ENCODE peak calls at places on chromosomes 13 and 19, in ten cellular contexts. M is gastrocnemius medialis; H is Karpas-422; I is spleen; F is SJSA1; K is psoas muscle; X is mesenchymal stem cell; U is thyroid gland; W is CD8-positive, alpha-beta T cell; E is CD4-positive, alpha-beta T cell. N is an unnamed sample. For H3K9me3, the result is how much of the 10 kb centered on the place peaks cover.

GRCh38 chr13:66585669-66586203 is 644.4 kb downstream of the PCDH9 start:
- DNase-seq in X (no peak), I (no peak), H (no peak), M (no peak), F (no peak), K (no peak), W (no peak), E (no peak), U (no peak), N (no peak)

GRCh38 chr19:778910-779653 is 18.2 kb upstream of the PTBP1 start:
- DNase-seq in H (no peak), F (peak), K (peak), U (peak), I (no peak), E (no peak), M (no peak), X (peak), W (no peak), N (no peak)

GRCh38 chr13:49998714-49999624 is 2.1 kb downstream of the TRIM13 start:
- DNase-seq in M (no peak), X (no peak), U (no peak), I (no peak), W (no peak), H (peak), K (no peak), E (no peak), F (no peak), N (no peak)

GRCh38 chr13:50400930-50401553 is 385.8 kb downstream of the KCNRG start:
- DNase-seq in I (no peak), U (no peak), H (no peak), F (no peak), K (no peak), X (peak), E (no peak), M (no peak), W (no peak), N (no peak)

GRCh38 chr13:113991191-113991669 is 17.4 kb upstream of the C13orf46 start:
- DNase-seq in F (no peak), E (no peak), I (peak), U (peak), M (peak), X (no peak), W (no peak), H (no peak), K (peak), N (no peak)

GRCh38 chr19:33469171-33470039 is 52.2 kb downstream of the PEPD start:
- DNase-seq in K (no peak), F (peak), W (no peak), X (no peak), E (no peak), I (peak), M (no peak), H (no peak), U (no peak), N (no peak)

GRCh38 chr13:64272681-64273080 is 2857.0 kb upstream of the PCDH20 start:
- DNase-seq in E (no peak), H (no peak), I (no peak), M (no peak), W (no peak), K (no peak), U (no peak), F (no peak), X (no peak), N (no peak)

GRCh38 chr19:54201980-54202379 is 1.3 kb downstream of the RPS9 start:
- DNase-seq in H (peak), E (no peak), F (no peak), K (no peak), I (peak), X (peak), U (peak), M (no peak), W (no peak), N (no peak)

GRCh38 chr19:42657551-42657950 is 62.8 kb upstream of the CEACAM8 start:
- DNase-seq in H (no peak), I (no peak), M (no peak), E (no peak), F (no peak), X (no peak), K (no peak), U (no peak), W (no peak), N (no peak)

GRCh38 chr13:99558570-99559180 is 57.4 kb downstream of the TM9SF2 start:
- DNase-seq in H (no peak), I (no peak), E (no peak), F (no peak), M (no peak), U (no peak), X (no peak), W (no peak), K (no peak), N (no peak)

GRCh38 chr19:49481020-49481683 is 6.3 kb upstream of the RPL13A start:
- DNase-seq in H (no peak), X (no peak), M (no peak), W (no peak), I (no peak), E (no peak), U (no peak), F (no peak), K (no peak), N (no peak)

GRCh38 chr19:8462601-8463000 is 17.8 kb downstream of the HNRNPM start:
- DNase-seq in X (no peak), M (no peak), U (no peak), F (no peak), H (no peak), E (no peak), W (no peak), I (no peak), K (no peak), N (no peak)

GRCh38 chr19:11560404-11560988 is 1.5 kb upstream of the ELOF1 start:
- DNase-seq in H (peak), E (peak), F (peak), I (no peak), X (peak), M (no peak), K (no peak), U (peak), W (peak), N (no peak)

GRCh38 chr19:3860499-3860898 is 8.3 kb downstream of the ZFR2 start:
- DNase-seq in M (no peak), E (no peak), K (no peak), I (no peak), W (no peak), X (no peak), U (no peak), H (no peak), F (no peak), N (no peak)

GRCh38 chr13:26508885-26509284 is 48.6 kb upstream of the WASF3 start:
- DNase-seq in U (peak), H (no peak), E (no peak), K (peak), F (no peak), M (peak), W (no peak), I (no peak), X (peak), N (no peak)

DNA sequence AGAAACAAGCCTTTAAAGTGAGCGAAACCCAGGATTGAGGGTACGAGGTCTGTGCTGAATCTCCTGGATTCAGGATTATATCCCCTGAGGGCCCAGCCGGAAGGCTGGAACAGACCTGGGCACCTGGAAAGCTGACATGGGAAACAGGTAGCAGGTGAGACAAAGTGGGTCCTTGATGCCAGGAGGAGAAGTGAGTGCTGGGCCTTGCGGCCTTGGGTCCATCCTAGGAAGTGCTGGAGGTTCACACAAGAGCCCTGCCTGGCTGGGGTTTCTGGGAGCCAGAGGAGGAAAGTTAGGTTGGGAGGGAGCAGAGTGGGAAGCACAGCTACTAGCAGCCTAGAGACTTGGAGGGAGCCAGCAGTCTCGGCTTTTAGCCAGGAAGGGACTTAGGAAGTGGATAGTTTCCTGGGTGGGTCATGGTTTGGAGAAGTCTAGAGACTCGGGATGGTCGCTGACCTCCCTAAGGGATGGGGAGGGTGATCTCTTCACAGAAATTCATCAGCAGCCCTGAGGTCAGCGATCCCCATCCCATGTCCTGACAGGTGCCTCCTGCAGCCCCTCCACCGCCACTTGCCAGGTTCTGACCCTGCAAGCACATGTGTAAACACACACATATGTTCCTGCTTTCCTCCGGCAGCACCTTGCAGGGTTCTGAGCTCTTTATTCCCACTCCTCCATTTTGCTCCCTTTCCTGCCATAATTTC is 29.4 kb upstream of the ZNF492 start:
- DNase-seq in E (no peak), H (no peak), M (no peak), K (no peak), F (no peak), X (no peak), U (no peak), I (no peak), W (no peak), N (no peak)
- H3K9me3 ChIP-seq in E (under half), H (under half), M (under half), K (under half), F (under half), X (under half), U (under half), I (half or more), W (under half), N (under half)

GRCh38 chr19:36987091-36987490 is 71.0 kb downstream of the ZNF568 start:
- DNase-seq in U (no peak), X (no peak), H (no peak), K (no peak), E (no peak), F (no peak), I (no peak), M (no peak), W (no peak), N (no peak)
- H3K9me3 ChIP-seq in U (under half), X (half or more), H (under half), K (under half), E (under half), F (under half), I (half or more), M (under half), W (under half), N (under half)

GRCh38 chr19:16016226-16017137 is 59.8 kb upstream of the TPM4 start:
- DNase-seq in M (no peak), W (no peak), E (no peak), K (no peak), X (no peak), H (no peak), U (no peak), I (no peak), F (peak), N (no peak)
- H3K9me3 ChIP-seq in M (under half), W (under half), E (under half), K (under half), X (under half), H (under half), U (under half), I (under half), F (under half), N (under half)

GRCh38 chr19:21519488-21519887 is 14.1 kb downstream of the ZNF429 start:
- DNase-seq in U (no peak), F (no peak), K (no peak), M (no peak), W (no peak), H (peak), I (no peak), E (no peak), X (no peak), N (no peak)
- H3K9me3 ChIP-seq in U (under half), F (under half), K (under half), M (under half), W (under half), H (under half), I (half or more), E (half or more), X (half or more), N (under half)

DNA sequence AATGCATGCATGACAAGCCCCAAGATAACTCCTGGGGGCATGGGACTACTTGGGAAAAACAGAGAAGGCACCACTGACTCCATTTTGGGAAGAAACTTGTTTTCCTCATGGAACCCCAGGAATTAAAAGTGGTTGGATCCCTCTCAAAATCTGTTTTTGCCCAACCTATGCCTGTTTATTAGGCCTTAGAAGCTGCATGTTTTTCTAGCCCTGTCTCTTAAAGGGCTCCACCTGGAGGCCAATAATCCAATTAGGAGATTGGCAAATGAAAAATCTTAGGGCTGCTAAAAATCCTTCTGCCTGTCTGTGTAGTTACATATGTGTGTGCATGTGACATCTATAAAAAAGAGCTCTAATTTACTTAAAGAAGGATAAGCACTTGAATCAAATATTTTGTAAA is 26.9 kb downstream of the MED4 start:
- DNase-seq in H (no peak), I (no peak), U (no peak), F (no peak), X (no peak), K (no peak), M (no peak), E (no peak), W (no peak), N (no peak)
- H3K9me3 ChIP-seq in H (under half), I (under half), U (under half), F (under half), X (half or more), K (under half), M (under half), E (under half), W (under half), N (under half)

GRCh38 chr19:15779756-15780476 is 7.5 kb upstream of the OR10H5 start:
- DNase-seq in W (no peak), H (no peak), F (no peak), U (peak), X (no peak), M (no peak), K (peak), I (no peak), E (no peak), N (no peak)

GRCh38 chr19:15780595-15781418 is 6.7 kb upstream of the OR10H5 start:
- DNase-seq in U (no peak), H (no peak), I (no peak), F (no peak), X (no peak), W (no peak), E (no peak), M (no peak), K (no peak), N (no peak)

GRCh38 chr19:15775249-15775648 is 12.2 kb upstream of the OR10H5 start:
- DNase-seq in F (no peak), E (no peak), M (no peak), X (no peak), H (no peak), I (no peak), K (no peak), U (no peak), W (no peak), N (no peak)

GRCh38 chr19:15776264-15776663 is 11.2 kb upstream of the OR10H5 start:
- DNase-seq in W (no peak), E (no peak), F (no peak), M (no peak), K (no peak), H (no peak), X (no peak), I (no peak), U (no peak), N (no peak)

DNA sequence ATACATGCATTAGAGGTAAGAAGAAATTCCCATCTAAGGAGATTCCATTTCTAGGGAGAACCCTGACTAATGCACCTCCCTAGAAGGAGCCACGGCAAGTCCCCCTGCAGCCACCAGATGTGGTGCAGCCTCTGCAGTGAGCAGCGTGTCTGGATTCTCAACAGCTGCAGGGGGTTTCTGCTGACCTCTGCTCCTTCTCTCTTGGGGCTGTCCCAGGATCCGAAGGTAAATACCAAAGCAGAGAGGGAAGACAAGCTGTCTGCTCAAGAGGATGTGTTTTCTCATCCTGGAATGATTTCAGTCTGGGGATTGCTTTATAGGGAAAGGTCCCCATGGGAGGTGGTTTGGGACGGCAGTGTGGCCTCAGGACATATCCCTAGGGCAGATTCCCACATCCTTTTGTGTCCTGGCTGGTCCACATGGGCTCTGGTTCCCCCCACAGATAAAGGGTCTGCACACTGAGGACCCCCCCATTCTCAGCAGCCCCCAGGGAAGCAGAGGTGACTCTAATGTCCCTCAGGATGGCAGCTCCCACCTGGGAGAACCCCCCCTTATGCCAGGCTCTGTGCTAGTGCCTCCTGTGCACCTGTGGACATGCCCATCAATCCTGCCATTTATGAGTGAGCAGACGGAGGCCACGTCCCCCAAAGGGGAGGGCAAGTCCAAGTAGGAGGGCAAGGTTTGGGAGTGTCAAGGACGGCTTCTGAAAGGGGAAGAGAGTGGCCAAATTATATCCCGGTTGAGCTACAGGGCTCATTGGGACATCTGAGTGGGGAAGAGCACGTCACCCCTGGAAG is 10.3 kb upstream of the OR10H5 start:
- DNase-seq in H (no peak), I (no peak), M (no peak), K (no peak), W (no peak), E (no peak), F (no peak), U (no peak), X (no peak), N (no peak)
- H3K9me3 ChIP-seq in H (under half), I (under half), M (under half), K (under half), W (under half), E (under half), F (under half), U (under half), X (under half), N (under half)

DNA sequence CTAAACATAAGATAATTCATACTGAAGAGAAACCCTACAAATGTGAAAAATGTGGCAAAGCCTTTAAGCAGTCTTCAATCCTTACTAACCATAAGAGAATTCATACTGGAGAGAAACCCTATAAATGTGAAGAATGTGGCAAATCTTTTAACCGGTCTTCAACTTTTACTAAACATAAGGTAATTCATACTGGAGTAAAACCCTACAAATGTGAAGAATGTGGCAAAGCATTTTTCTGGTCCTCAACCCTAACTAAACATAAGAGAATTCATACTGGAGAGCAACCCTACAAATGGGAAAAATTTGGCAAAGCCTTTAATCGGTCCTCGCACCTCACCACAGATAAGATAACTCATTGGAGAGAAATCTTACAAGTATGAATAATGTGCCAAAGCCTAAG is 40.6 kb downstream of the ZNF254 start:
- DNase-seq in U (no peak), I (no peak), W (no peak), X (no peak), H (no peak), F (no peak), M (no peak), E (no peak), K (no peak), N (no peak)
- H3K9me3 ChIP-seq in U (under half), I (under half), W (under half), X (half or more), H (under half), F (under half), M (under half), E (half or more), K (half or more), N (under half)

N was measured in T-helper 17 cell.